ENCODE peak calls at places on chromosomes 16 and 17, in five cellular contexts. One of them, this sample, is unnamed.
A peak's percentile ranks its signal among the peaks of the same experiment; 100 is the strongest.

GRCh38 chr17:50465635-50466034 is 3.0 kb downstream of the CHAD start:
- DNase-seq in neural progenitor cell: no peak
- DNase-seq in A549: no peak
- DNase-seq in heart left ventricle: no peak
- DNase-seq in uterus: no peak
- DNase-seq in this sample: no peak

GRCh38 chr16:22320572-22321339 is 23.5 kb downstream of the POLR3E start:
- DNase-seq in uterus: no peak
- DNase-seq in heart left ventricle: no peak
- DNase-seq in neural progenitor cell: no peak
- DNase-seq in A549: no peak
- DNase-seq in this sample: no peak

GRCh38 chr17:38434178-38434665 is 6.0 kb downstream of the ARHGAP23 start:
- DNase-seq in uterus: no peak
- DNase-seq in neural progenitor cell: no peak
- DNase-seq in heart left ventricle: no peak
- DNase-seq in A549: no peak
- DNase-seq in this sample: no peak

GRCh38 chr16:82070656-82071369 is 35.8 kb downstream of the HSD17B2 start:
- DNase-seq in uterus: no peak
- DNase-seq in A549: peak; percentile 6
- DNase-seq in neural progenitor cell: no peak
- DNase-seq in heart left ventricle: no peak
- DNase-seq in this sample: no peak

GRCh38 chr17:73622381-73622780 is 21.9 kb downstream of the SDK2 start:
- DNase-seq in neural progenitor cell: no peak
- DNase-seq in uterus: no peak
- DNase-seq in A549: no peak
- DNase-seq in heart left ventricle: no peak
- DNase-seq in this sample: no peak

GRCh38 chr16:30605148-30605547 is 5.0 kb downstream of the ZNF689 start:
- DNase-seq in heart left ventricle: no peak
- DNase-seq in A549: no peak
- DNase-seq in neural progenitor cell: no peak
- DNase-seq in uterus: no peak
- DNase-seq in this sample: peak; percentile 39

GRCh38 chr17:41806685-41807445 is 4.9 kb downstream of the P3H4 start:
- DNase-seq in A549: no peak
- DNase-seq in neural progenitor cell: no peak
- DNase-seq in heart left ventricle: no peak
- DNase-seq in uterus: no peak
- DNase-seq in this sample: no peak

GRCh38 chr17:28878158-28878910 is 19.2 kb downstream of the FLOT2 start:
- DNase-seq in neural progenitor cell: no peak
- DNase-seq in uterus: no peak
- DNase-seq in A549: no peak
- DNase-seq in heart left ventricle: no peak
- DNase-seq in this sample: no peak

GRCh38 chr17:51275381-51275780 is 15.0 kb downstream of the UTP18 start:
- DNase-seq in uterus: no peak
- DNase-seq in A549: no peak
- DNase-seq in heart left ventricle: no peak
- DNase-seq in neural progenitor cell: no peak
- DNase-seq in this sample: no peak

GRCh38 chr17:16283705-16284104 is 66.7 kb downstream of the PIGL start:
- DNase-seq in uterus: no peak
- DNase-seq in A549: peak; percentile 45
- DNase-seq in neural progenitor cell: no peak
- DNase-seq in heart left ventricle: no peak
- DNase-seq in this sample: no peak

GRCh38 chr17:79834575-79835469 is 4.4 kb downstream of the CBX4 start:
- DNase-seq in A549: peak; percentile 61
- DNase-seq in uterus: no peak
- DNase-seq in neural progenitor cell: peak; percentile 77
- DNase-seq in heart left ventricle: no peak
- DNase-seq in this sample: no peak

GRCh38 chr16:84754353-84754856 is 54.6 kb downstream of the USP10 start:
- DNase-seq in neural progenitor cell: peak; percentile 85
- DNase-seq in A549: peak; percentile 86
- DNase-seq in heart left ventricle: peak; percentile 60
- DNase-seq in uterus: peak; percentile 55
- DNase-seq in this sample: no peak

GRCh38 chr17:75138519-75138918 is 7.0 kb upstream of the NT5C start:
- DNase-seq in neural progenitor cell: no peak
- DNase-seq in A549: no peak
- DNase-seq in heart left ventricle: no peak
- DNase-seq in uterus: no peak
- DNase-seq in this sample: no peak

GRCh38 chr16:1194665-1195392 is 30.2 kb downstream of the TPSG1 start:
- DNase-seq in uterus: no peak
- DNase-seq in A549: no peak
- DNase-seq in heart left ventricle: no peak
- DNase-seq in neural progenitor cell: peak; percentile 67
- DNase-seq in this sample: no peak

GRCh38 chr17:76077582-76078110 is 1.3 kb upstream of the ZACN start:
- DNase-seq in heart left ventricle: no peak
- DNase-seq in neural progenitor cell: no peak
- DNase-seq in A549: no peak
- DNase-seq in uterus: no peak
- DNase-seq in this sample: no peak

GRCh38 chr16:68792465-68793324 is 50.6 kb upstream of the TANGO6 start:
- DNase-seq in neural progenitor cell: no peak
- DNase-seq in A549: peak; percentile 47
- DNase-seq in uterus: no peak
- DNase-seq in heart left ventricle: no peak
- DNase-seq in this sample: no peak

GRCh38 chr17:50304781-50305404 is 30.6 kb downstream of the TMEM92 start:
- DNase-seq in uterus: no peak
- DNase-seq in neural progenitor cell: peak; percentile 49
- DNase-seq in heart left ventricle: no peak
- DNase-seq in A549: no peak
- DNase-seq in this sample: no peak

GRCh38 chr16:86051376-86052114 is 152.6 kb downstream of the IRF8 start:
- DNase-seq in heart left ventricle: peak; percentile 30
- DNase-seq in neural progenitor cell: no peak
- DNase-seq in A549: no peak
- DNase-seq in uterus: no peak
- DNase-seq in this sample: no peak

GRCh38 chr17:78645421-78646295 is 68.5 kb upstream of the DNAH17 start:
- DNase-seq in A549: peak; percentile 88
- DNase-seq in uterus: no peak
- DNase-seq in neural progenitor cell: no peak
- DNase-seq in heart left ventricle: peak; percentile 88
- DNase-seq in this sample: peak; percentile 93

GRCh38 chr17:81845361-81845760 is 10.5 kb upstream of the PPP1R27 start:
- DNase-seq in neural progenitor cell: no peak
- DNase-seq in uterus: no peak
- DNase-seq in heart left ventricle: no peak
- DNase-seq in A549: no peak
- DNase-seq in this sample: no peak

GRCh38 chr17:70483624-70484023 is 314.3 kb downstream of the KCNJ2 start:
- DNase-seq in neural progenitor cell: no peak
- DNase-seq in heart left ventricle: no peak
- DNase-seq in uterus: no peak
- DNase-seq in A549: no peak
- DNase-seq in this sample: no peak

GRCh38 chr16:50708373-50709060 is 15.1 kb downstream of the NOD2 start:
- DNase-seq in neural progenitor cell: no peak
- DNase-seq in heart left ventricle: no peak
- DNase-seq in uterus: no peak
- DNase-seq in A549: no peak
- DNase-seq in this sample: no peak

GRCh38 chr17:79513206-79513605 is 97.6 kb downstream of the RBFOX3 start:
- DNase-seq in neural progenitor cell: no peak
- DNase-seq in heart left ventricle: no peak
- DNase-seq in uterus: no peak
- DNase-seq in A549: no peak
- DNase-seq in this sample: peak; percentile 34

GRCh38 chr17:80601146-80601545 is 56.5 kb downstream of the RPTOR start:
- DNase-seq in uterus: no peak
- DNase-seq in A549: no peak
- DNase-seq in neural progenitor cell: no peak
- DNase-seq in heart left ventricle: no peak
- DNase-seq in this sample: no peak

GRCh38 chr16:50806099-50807062 is 64.5 kb downstream of the CYLD start:
- DNase-seq in heart left ventricle: peak; percentile 75
- DNase-seq in uterus: peak; percentile 82
- DNase-seq in A549: peak; percentile 88
- DNase-seq in neural progenitor cell: peak; percentile 94
- DNase-seq in this sample: peak; percentile 77

GRCh38 chr17:27526603-27527002 is 70.4 kb downstream of the KSR1 start:
- DNase-seq in neural progenitor cell: peak; percentile 44
- DNase-seq in uterus: no peak
- DNase-seq in heart left ventricle: peak; percentile 48
- DNase-seq in A549: peak; percentile 52
- DNase-seq in this sample: peak; percentile 81

GRCh38 chr16:12061336-12062055 is 85.0 kb downstream of the SNX29 start:
- DNase-seq in neural progenitor cell: no peak
- DNase-seq in A549: no peak
- DNase-seq in heart left ventricle: no peak
- DNase-seq in uterus: no peak
- DNase-seq in this sample: no peak

GRCh38 chr17:29195465-29196081 is 15.4 kb upstream of the MYO18A start:
- DNase-seq in uterus: no peak
- DNase-seq in neural progenitor cell: no peak
- DNase-seq in A549: no peak
- DNase-seq in heart left ventricle: no peak
- DNase-seq in this sample: peak; percentile 56

GRCh38 chr16:544517-544916 is 15.7 kb upstream of the PRR35 start:
- DNase-seq in uterus: no peak
- DNase-seq in neural progenitor cell: no peak
- DNase-seq in heart left ventricle: no peak
- DNase-seq in A549: no peak
- DNase-seq in this sample: no peak

DNA sequence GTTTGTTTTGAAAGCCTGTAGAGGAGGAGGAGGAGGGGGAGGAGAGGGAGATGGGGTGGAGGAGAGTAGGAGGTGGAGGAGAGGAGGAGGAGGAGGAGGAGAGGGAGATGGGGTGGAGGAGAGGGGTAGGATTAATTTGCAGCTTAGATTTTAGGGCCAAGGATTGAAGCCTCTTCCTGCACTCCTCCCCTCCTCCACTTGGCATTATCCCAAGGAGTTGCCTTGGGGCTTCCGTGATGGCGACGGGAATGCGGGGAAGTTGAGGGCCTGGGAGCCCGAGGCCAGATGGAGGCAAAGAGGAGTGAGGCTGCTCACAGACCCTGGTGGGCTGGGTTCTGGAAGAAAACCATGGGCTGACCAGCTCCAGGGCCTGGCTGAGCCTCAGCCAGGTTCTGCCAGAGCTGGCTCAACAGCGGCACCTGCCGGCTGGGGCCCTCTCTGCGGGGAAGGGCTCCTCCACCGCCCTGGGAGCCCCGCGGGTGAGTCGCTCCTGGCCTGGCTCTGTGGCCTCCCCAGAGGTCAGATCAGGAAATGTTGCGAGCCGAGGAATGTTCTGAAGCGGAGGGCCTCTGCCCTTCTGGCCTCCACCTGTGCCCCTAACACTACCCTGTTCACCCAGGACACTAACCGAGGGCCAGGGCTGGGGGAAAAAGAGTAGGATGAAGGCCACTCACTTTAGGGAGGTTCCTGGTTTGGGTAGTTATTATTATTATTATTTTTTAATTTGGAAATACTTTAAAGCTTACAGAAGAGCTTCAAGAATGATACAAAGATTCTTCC is 23.9 kb upstream of the FMNL1 start:
- DNase-seq in uterus: peak; percentile 93
- DNase-seq in A549: peak; percentile 95
- DNase-seq in heart left ventricle: peak; percentile 88
- DNase-seq in neural progenitor cell: peak; percentile 96
- DNase-seq in this sample: peak; percentile 92
- H3K4me3 ChIP-seq in uterus: no peak overlapping the region
- H3K4me3 ChIP-seq in A549: no peak overlapping the region
- H3K4me3 ChIP-seq in heart left ventricle: no peak overlapping the region
- H3K4me3 ChIP-seq in neural progenitor cell: no peak overlapping the region
- H3K4me3 ChIP-seq in this sample: no peak overlapping the region

GRCh38 chr17:7483238-7484066 is 714 bp upstream of the POLR2A start:
- DNase-seq in neural progenitor cell: peak; percentile 94
- DNase-seq in A549: peak; percentile 96
- DNase-seq in heart left ventricle: peak; percentile 97
- DNase-seq in uterus: peak; percentile 93
- DNase-seq in this sample: peak; percentile 93
- TF ChIP-seq CTCF in neural progenitor cell: no peak
- TF ChIP-seq CTCF in A549: no peak
- TF ChIP-seq CTCF in heart left ventricle: no peak
- TF ChIP-seq CTCF in uterus: no peak
- TF ChIP-seq CTCF in this sample: no peak

GRCh38 chr16:58462499-58462996 is 37.4 kb upstream of the NDRG4 start:
- DNase-seq in A549: no peak
- DNase-seq in uterus: no peak
- DNase-seq in neural progenitor cell: no peak
- DNase-seq in heart left ventricle: no peak
- DNase-seq in this sample: no peak
- H3K4me3 ChIP-seq in A549: no peak overlapping the region
- H3K4me3 ChIP-seq in uterus: no peak overlapping the region
- H3K4me3 ChIP-seq in neural progenitor cell: no peak overlapping the region
- H3K4me3 ChIP-seq in heart left ventricle: peak overlapping the region; percentile 89
- H3K4me3 ChIP-seq in this sample: no peak overlapping the region

DNA sequence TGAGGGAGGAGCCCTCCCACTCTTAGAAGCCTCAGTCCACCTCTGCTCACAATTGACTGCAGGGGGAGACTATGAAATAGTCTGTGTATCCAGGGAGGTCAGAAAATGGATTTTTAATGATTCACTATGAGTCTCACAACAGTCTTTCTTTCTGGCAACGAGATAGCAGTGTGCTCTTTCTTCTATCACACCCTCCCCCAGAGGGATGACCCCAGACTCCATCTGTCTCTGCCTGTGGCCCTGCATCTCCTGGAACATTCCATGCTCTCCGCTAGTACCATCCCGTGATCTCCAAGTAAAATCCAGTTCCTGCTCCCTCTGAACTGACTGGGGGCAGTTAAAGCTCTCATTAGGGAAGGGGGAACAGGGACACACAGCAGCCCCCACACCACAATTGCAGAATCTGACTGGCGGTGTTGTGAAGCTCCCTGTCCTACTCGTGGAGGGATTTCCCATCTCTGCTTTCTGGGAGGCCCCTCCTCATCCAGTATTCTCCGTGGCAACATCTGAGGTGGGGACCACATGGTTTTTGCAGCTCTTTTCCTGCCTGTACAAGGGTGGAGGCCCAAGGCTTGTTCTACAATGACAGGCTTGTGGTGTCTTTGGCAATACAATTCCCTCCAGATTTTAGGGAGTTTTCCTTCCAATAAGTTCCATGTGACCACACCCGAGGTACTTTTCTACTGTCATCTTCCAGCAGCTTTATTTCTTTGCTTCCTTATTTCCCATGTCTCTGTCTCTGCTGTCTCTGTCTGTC is 19.5 kb downstream of the NATD1 start:
- DNase-seq in A549: no peak
- DNase-seq in heart left ventricle: no peak
- DNase-seq in neural progenitor cell: no peak
- DNase-seq in uterus: no peak
- DNase-seq in this sample: no peak
- TF ChIP-seq CTCF in A549: no peak
- TF ChIP-seq CTCF in heart left ventricle: no peak
- TF ChIP-seq CTCF in neural progenitor cell: no peak
- TF ChIP-seq CTCF in uterus: no peak
- TF ChIP-seq CTCF in this sample: no peak

This sample was measured in left lung.